ENCODE peak calls at places on chromosome 13, in ten cellular contexts. One of them, this sample, is unnamed.

GRCh38 chr13:79245937-79246574 is 160.0 kb downstream of the RBM26 start:
- DNase-seq in NCI-H1048: no peak
- DNase-seq in stimulated activated CD4-positive, alpha-beta T cell treated with anti-CD3 and anti-CD28 coated beads, Interleukin-2, amount 100 ng/mL, for 24 hours: no peak
- DNase-seq in type B pancreatic cell: no peak
- DNase-seq in HL-60: no peak
- DNase-seq in NCI-H2107: no peak
- DNase-seq in CD8-positive, alpha-beta T cell: no peak
- DNase-seq in aorta: no peak
- DNase-seq in naive thymus-derived CD8-positive, alpha-beta T cell: no peak
- DNase-seq in activated CD4-positive, alpha-beta T cell treated with anti-CD3 and anti-CD28 coated beads for 24 hours: no peak
- DNase-seq in this sample: no peak

GRCh38 chr13:40982772-40983171 is 36.3 kb downstream of the ELF1 start:
- DNase-seq in NCI-H1048: no peak
- DNase-seq in stimulated activated CD4-positive, alpha-beta T cell treated with anti-CD3 and anti-CD28 coated beads, Interleukin-2, amount 100 ng/mL, for 24 hours: no peak
- DNase-seq in type B pancreatic cell: no peak
- DNase-seq in HL-60: peak
- DNase-seq in NCI-H2107: no peak
- DNase-seq in CD8-positive, alpha-beta T cell: no peak
- DNase-seq in aorta: no peak
- DNase-seq in naive thymus-derived CD8-positive, alpha-beta T cell: peak
- DNase-seq in activated CD4-positive, alpha-beta T cell treated with anti-CD3 and anti-CD28 coated beads for 24 hours: no peak
- DNase-seq in this sample: peak

GRCh38 chr13:63408227-63409202 is 1992.9 kb upstream of the PCDH20 start:
- DNase-seq in NCI-H1048: no peak
- DNase-seq in stimulated activated CD4-positive, alpha-beta T cell treated with anti-CD3 and anti-CD28 coated beads, Interleukin-2, amount 100 ng/mL, for 24 hours: no peak
- DNase-seq in type B pancreatic cell: no peak
- DNase-seq in HL-60: no peak
- DNase-seq in NCI-H2107: no peak
- DNase-seq in CD8-positive, alpha-beta T cell: no peak
- DNase-seq in aorta: no peak
- DNase-seq in naive thymus-derived CD8-positive, alpha-beta T cell: no peak
- DNase-seq in activated CD4-positive, alpha-beta T cell treated with anti-CD3 and anti-CD28 coated beads for 24 hours: no peak
- DNase-seq in this sample: no peak

GRCh38 chr13:22311734-22312404 is 641.0 kb downstream of the FGF9 start:
- DNase-seq in NCI-H1048: no peak
- DNase-seq in stimulated activated CD4-positive, alpha-beta T cell treated with anti-CD3 and anti-CD28 coated beads, Interleukin-2, amount 100 ng/mL, for 24 hours: no peak
- DNase-seq in type B pancreatic cell: no peak
- DNase-seq in HL-60: no peak
- DNase-seq in NCI-H2107: no peak
- DNase-seq in CD8-positive, alpha-beta T cell: no peak
- DNase-seq in aorta: peak
- DNase-seq in naive thymus-derived CD8-positive, alpha-beta T cell: no peak
- DNase-seq in activated CD4-positive, alpha-beta T cell treated with anti-CD3 and anti-CD28 coated beads for 24 hours: no peak
- DNase-seq in this sample: no peak

GRCh38 chr13:76519685-76520084 is 366.5 kb downstream of the KCTD12 start:
- DNase-seq in NCI-H1048: no peak
- DNase-seq in stimulated activated CD4-positive, alpha-beta T cell treated with anti-CD3 and anti-CD28 coated beads, Interleukin-2, amount 100 ng/mL, for 24 hours: no peak
- DNase-seq in type B pancreatic cell: no peak
- DNase-seq in HL-60: no peak
- DNase-seq in NCI-H2107: no peak
- DNase-seq in CD8-positive, alpha-beta T cell: no peak
- DNase-seq in aorta: no peak
- DNase-seq in naive thymus-derived CD8-positive, alpha-beta T cell: no peak
- DNase-seq in activated CD4-positive, alpha-beta T cell treated with anti-CD3 and anti-CD28 coated beads for 24 hours: no peak
- DNase-seq in this sample: no peak

GRCh38 chr13:62377838-62378237 is 962.2 kb upstream of the PCDH20 start:
- DNase-seq in NCI-H1048: no peak
- DNase-seq in stimulated activated CD4-positive, alpha-beta T cell treated with anti-CD3 and anti-CD28 coated beads, Interleukin-2, amount 100 ng/mL, for 24 hours: no peak
- DNase-seq in type B pancreatic cell: no peak
- DNase-seq in HL-60: no peak
- DNase-seq in NCI-H2107: no peak
- DNase-seq in CD8-positive, alpha-beta T cell: no peak
- DNase-seq in aorta: no peak
- DNase-seq in naive thymus-derived CD8-positive, alpha-beta T cell: no peak
- DNase-seq in activated CD4-positive, alpha-beta T cell treated with anti-CD3 and anti-CD28 coated beads for 24 hours: no peak
- DNase-seq in this sample: no peak

GRCh38 chr13:96817336-96817941 is 176.8 kb downstream of the OXGR1 start:
- DNase-seq in NCI-H1048: no peak
- DNase-seq in stimulated activated CD4-positive, alpha-beta T cell treated with anti-CD3 and anti-CD28 coated beads, Interleukin-2, amount 100 ng/mL, for 24 hours: no peak
- DNase-seq in type B pancreatic cell: no peak
- DNase-seq in HL-60: no peak
- DNase-seq in NCI-H2107: no peak
- DNase-seq in CD8-positive, alpha-beta T cell: no peak
- DNase-seq in aorta: no peak
- DNase-seq in naive thymus-derived CD8-positive, alpha-beta T cell: no peak
- DNase-seq in activated CD4-positive, alpha-beta T cell treated with anti-CD3 and anti-CD28 coated beads for 24 hours: no peak
- DNase-seq in this sample: peak

GRCh38 chr13:71412231-71412630 is 454.8 kb downstream of the DACH1 start:
- DNase-seq in NCI-H1048: peak
- DNase-seq in stimulated activated CD4-positive, alpha-beta T cell treated with anti-CD3 and anti-CD28 coated beads, Interleukin-2, amount 100 ng/mL, for 24 hours: no peak
- DNase-seq in type B pancreatic cell: no peak
- DNase-seq in HL-60: no peak
- DNase-seq in NCI-H2107: no peak
- DNase-seq in CD8-positive, alpha-beta T cell: no peak
- DNase-seq in aorta: no peak
- DNase-seq in naive thymus-derived CD8-positive, alpha-beta T cell: no peak
- DNase-seq in activated CD4-positive, alpha-beta T cell treated with anti-CD3 and anti-CD28 coated beads for 24 hours: no peak
- DNase-seq in this sample: no peak

GRCh38 chr13:90640976-90641375 is 706.5 kb upstream of the MIR17HG start:
- DNase-seq in NCI-H1048: no peak
- DNase-seq in stimulated activated CD4-positive, alpha-beta T cell treated with anti-CD3 and anti-CD28 coated beads, Interleukin-2, amount 100 ng/mL, for 24 hours: no peak
- DNase-seq in type B pancreatic cell: no peak
- DNase-seq in HL-60: no peak
- DNase-seq in NCI-H2107: no peak
- DNase-seq in CD8-positive, alpha-beta T cell: no peak
- DNase-seq in aorta: no peak
- DNase-seq in naive thymus-derived CD8-positive, alpha-beta T cell: no peak
- DNase-seq in activated CD4-positive, alpha-beta T cell treated with anti-CD3 and anti-CD28 coated beads for 24 hours: no peak
- DNase-seq in this sample: no peak

GRCh38 chr13:60165391-60166099 is 1.8 kb upstream of the DIAPH3 start:
- DNase-seq in NCI-H1048: no peak
- DNase-seq in stimulated activated CD4-positive, alpha-beta T cell treated with anti-CD3 and anti-CD28 coated beads, Interleukin-2, amount 100 ng/mL, for 24 hours: no peak
- DNase-seq in type B pancreatic cell: no peak
- DNase-seq in HL-60: no peak
- DNase-seq in NCI-H2107: no peak
- DNase-seq in CD8-positive, alpha-beta T cell: no peak
- DNase-seq in aorta: no peak
- DNase-seq in naive thymus-derived CD8-positive, alpha-beta T cell: no peak
- DNase-seq in activated CD4-positive, alpha-beta T cell treated with anti-CD3 and anti-CD28 coated beads for 24 hours: no peak
- DNase-seq in this sample: no peak

GRCh38 chr13:24273926-24274325 is 35.5 kb upstream of the C1QTNF9 start:
- DNase-seq in NCI-H1048: no peak
- DNase-seq in stimulated activated CD4-positive, alpha-beta T cell treated with anti-CD3 and anti-CD28 coated beads, Interleukin-2, amount 100 ng/mL, for 24 hours: no peak
- DNase-seq in type B pancreatic cell: no peak
- DNase-seq in HL-60: no peak
- DNase-seq in NCI-H2107: no peak
- DNase-seq in CD8-positive, alpha-beta T cell: no peak
- DNase-seq in aorta: no peak
- DNase-seq in naive thymus-derived CD8-positive, alpha-beta T cell: no peak
- DNase-seq in activated CD4-positive, alpha-beta T cell treated with anti-CD3 and anti-CD28 coated beads for 24 hours: no peak
- DNase-seq in this sample: no peak

GRCh38 chr13:32443111-32443510 is 15.2 kb upstream of the N4BP2L1 start:
- DNase-seq in NCI-H1048: no peak
- DNase-seq in stimulated activated CD4-positive, alpha-beta T cell treated with anti-CD3 and anti-CD28 coated beads, Interleukin-2, amount 100 ng/mL, for 24 hours: no peak
- DNase-seq in type B pancreatic cell: no peak
- DNase-seq in HL-60: peak
- DNase-seq in NCI-H2107: no peak
- DNase-seq in CD8-positive, alpha-beta T cell: no peak
- DNase-seq in aorta: no peak
- DNase-seq in naive thymus-derived CD8-positive, alpha-beta T cell: peak
- DNase-seq in activated CD4-positive, alpha-beta T cell treated with anti-CD3 and anti-CD28 coated beads for 24 hours: no peak
- DNase-seq in this sample: peak

GRCh38 chr13:77544765-77545316 is 9.3 kb downstream of the SCEL start:
- DNase-seq in NCI-H1048: no peak
- DNase-seq in stimulated activated CD4-positive, alpha-beta T cell treated with anti-CD3 and anti-CD28 coated beads, Interleukin-2, amount 100 ng/mL, for 24 hours: no peak
- DNase-seq in type B pancreatic cell: no peak
- DNase-seq in HL-60: no peak
- DNase-seq in NCI-H2107: no peak
- DNase-seq in CD8-positive, alpha-beta T cell: no peak
- DNase-seq in aorta: no peak
- DNase-seq in naive thymus-derived CD8-positive, alpha-beta T cell: no peak
- DNase-seq in activated CD4-positive, alpha-beta T cell treated with anti-CD3 and anti-CD28 coated beads for 24 hours: no peak
- DNase-seq in this sample: no peak

GRCh38 chr13:83906240-83906820 is 24.1 kb upstream of the SLITRK1 start:
- DNase-seq in NCI-H1048: no peak
- DNase-seq in stimulated activated CD4-positive, alpha-beta T cell treated with anti-CD3 and anti-CD28 coated beads, Interleukin-2, amount 100 ng/mL, for 24 hours: no peak
- DNase-seq in type B pancreatic cell: no peak
- DNase-seq in HL-60: no peak
- DNase-seq in NCI-H2107: no peak
- DNase-seq in CD8-positive, alpha-beta T cell: no peak
- DNase-seq in aorta: no peak
- DNase-seq in naive thymus-derived CD8-positive, alpha-beta T cell: no peak
- DNase-seq in activated CD4-positive, alpha-beta T cell treated with anti-CD3 and anti-CD28 coated beads for 24 hours: no peak
- DNase-seq in this sample: no peak

GRCh38 chr13:98792784-98793183 is 40.3 kb upstream of the SLC15A1 start:
- DNase-seq in NCI-H1048: no peak
- DNase-seq in stimulated activated CD4-positive, alpha-beta T cell treated with anti-CD3 and anti-CD28 coated beads, Interleukin-2, amount 100 ng/mL, for 24 hours: no peak
- DNase-seq in type B pancreatic cell: peak
- DNase-seq in HL-60: no peak
- DNase-seq in NCI-H2107: no peak
- DNase-seq in CD8-positive, alpha-beta T cell: no peak
- DNase-seq in aorta: no peak
- DNase-seq in naive thymus-derived CD8-positive, alpha-beta T cell: no peak
- DNase-seq in activated CD4-positive, alpha-beta T cell treated with anti-CD3 and anti-CD28 coated beads for 24 hours: no peak
- DNase-seq in this sample: no peak

GRCh38 chr13:49610176-49610575 is 18.1 kb upstream of the ARL11 start:
- DNase-seq in NCI-H1048: no peak
- DNase-seq in stimulated activated CD4-positive, alpha-beta T cell treated with anti-CD3 and anti-CD28 coated beads, Interleukin-2, amount 100 ng/mL, for 24 hours: no peak
- DNase-seq in type B pancreatic cell: no peak
- DNase-seq in HL-60: no peak
- DNase-seq in NCI-H2107: no peak
- DNase-seq in CD8-positive, alpha-beta T cell: no peak
- DNase-seq in aorta: no peak
- DNase-seq in naive thymus-derived CD8-positive, alpha-beta T cell: no peak
- DNase-seq in activated CD4-positive, alpha-beta T cell treated with anti-CD3 and anti-CD28 coated beads for 24 hours: no peak
- DNase-seq in this sample: no peak

GRCh38 chr13:101454767-101455166 is 2.3 kb downstream of the ITGBL1 start:
- DNase-seq in NCI-H1048: no peak
- DNase-seq in stimulated activated CD4-positive, alpha-beta T cell treated with anti-CD3 and anti-CD28 coated beads, Interleukin-2, amount 100 ng/mL, for 24 hours: no peak
- DNase-seq in type B pancreatic cell: no peak
- DNase-seq in HL-60: no peak
- DNase-seq in NCI-H2107: no peak
- DNase-seq in CD8-positive, alpha-beta T cell: no peak
- DNase-seq in aorta: no peak
- DNase-seq in naive thymus-derived CD8-positive, alpha-beta T cell: no peak
- DNase-seq in activated CD4-positive, alpha-beta T cell treated with anti-CD3 and anti-CD28 coated beads for 24 hours: no peak
- DNase-seq in this sample: no peak

GRCh38 chr13:113413178-113413897 is 40.0 kb downstream of the ADPRHL1 start:
- DNase-seq in NCI-H1048: no peak
- DNase-seq in stimulated activated CD4-positive, alpha-beta T cell treated with anti-CD3 and anti-CD28 coated beads, Interleukin-2, amount 100 ng/mL, for 24 hours: no peak
- DNase-seq in type B pancreatic cell: no peak
- DNase-seq in HL-60: no peak
- DNase-seq in NCI-H2107: no peak
- DNase-seq in CD8-positive, alpha-beta T cell: no peak
- DNase-seq in aorta: peak
- DNase-seq in naive thymus-derived CD8-positive, alpha-beta T cell: no peak
- DNase-seq in activated CD4-positive, alpha-beta T cell treated with anti-CD3 and anti-CD28 coated beads for 24 hours: no peak
- DNase-seq in this sample: no peak

GRCh38 chr13:114053026-114053425 is 79.2 kb upstream of the C13orf46 start:
- DNase-seq in NCI-H1048: no peak
- DNase-seq in stimulated activated CD4-positive, alpha-beta T cell treated with anti-CD3 and anti-CD28 coated beads, Interleukin-2, amount 100 ng/mL, for 24 hours: no peak
- DNase-seq in type B pancreatic cell: no peak
- DNase-seq in HL-60: peak
- DNase-seq in NCI-H2107: no peak
- DNase-seq in CD8-positive, alpha-beta T cell: no peak
- DNase-seq in aorta: no peak
- DNase-seq in naive thymus-derived CD8-positive, alpha-beta T cell: no peak
- DNase-seq in activated CD4-positive, alpha-beta T cell treated with anti-CD3 and anti-CD28 coated beads for 24 hours: no peak
- DNase-seq in this sample: peak

GRCh38 chr13:98025480-98026025 is 72.1 kb downstream of the IPO5 start:
- DNase-seq in NCI-H1048: no peak
- DNase-seq in stimulated activated CD4-positive, alpha-beta T cell treated with anti-CD3 and anti-CD28 coated beads, Interleukin-2, amount 100 ng/mL, for 24 hours: no peak
- DNase-seq in type B pancreatic cell: no peak
- DNase-seq in HL-60: no peak
- DNase-seq in NCI-H2107: no peak
- DNase-seq in CD8-positive, alpha-beta T cell: no peak
- DNase-seq in aorta: no peak
- DNase-seq in naive thymus-derived CD8-positive, alpha-beta T cell: no peak
- DNase-seq in activated CD4-positive, alpha-beta T cell treated with anti-CD3 and anti-CD28 coated beads for 24 hours: no peak
- DNase-seq in this sample: no peak

GRCh38 chr13:74046461-74046860 is 87.7 kb downstream of the KLF12 start:
- DNase-seq in NCI-H1048: no peak
- DNase-seq in stimulated activated CD4-positive, alpha-beta T cell treated with anti-CD3 and anti-CD28 coated beads, Interleukin-2, amount 100 ng/mL, for 24 hours: no peak
- DNase-seq in type B pancreatic cell: no peak
- DNase-seq in HL-60: no peak
- DNase-seq in NCI-H2107: no peak
- DNase-seq in CD8-positive, alpha-beta T cell: no peak
- DNase-seq in aorta: no peak
- DNase-seq in naive thymus-derived CD8-positive, alpha-beta T cell: no peak
- DNase-seq in activated CD4-positive, alpha-beta T cell treated with anti-CD3 and anti-CD28 coated beads for 24 hours: no peak
- DNase-seq in this sample: no peak

GRCh38 chr13:27504541-27504940 is 54.2 kb upstream of the MTIF3 start:
- DNase-seq in NCI-H1048: no peak
- DNase-seq in stimulated activated CD4-positive, alpha-beta T cell treated with anti-CD3 and anti-CD28 coated beads, Interleukin-2, amount 100 ng/mL, for 24 hours: no peak
- DNase-seq in type B pancreatic cell: no peak
- DNase-seq in HL-60: no peak
- DNase-seq in NCI-H2107: no peak
- DNase-seq in CD8-positive, alpha-beta T cell: no peak
- DNase-seq in aorta: no peak
- DNase-seq in naive thymus-derived CD8-positive, alpha-beta T cell: no peak
- DNase-seq in activated CD4-positive, alpha-beta T cell treated with anti-CD3 and anti-CD28 coated beads for 24 hours: no peak
- DNase-seq in this sample: no peak

GRCh38 chr13:30113531-30113930 is 193.8 kb downstream of the KATNAL1 start:
- DNase-seq in NCI-H1048: no peak
- DNase-seq in stimulated activated CD4-positive, alpha-beta T cell treated with anti-CD3 and anti-CD28 coated beads, Interleukin-2, amount 100 ng/mL, for 24 hours: no peak
- DNase-seq in type B pancreatic cell: no peak
- DNase-seq in HL-60: no peak
- DNase-seq in NCI-H2107: no peak
- DNase-seq in CD8-positive, alpha-beta T cell: no peak
- DNase-seq in aorta: no peak
- DNase-seq in naive thymus-derived CD8-positive, alpha-beta T cell: no peak
- DNase-seq in activated CD4-positive, alpha-beta T cell treated with anti-CD3 and anti-CD28 coated beads for 24 hours: no peak
- DNase-seq in this sample: no peak

GRCh38 chr13:71871180-71871754 is 4.3 kb upstream of the DACH1 start:
- DNase-seq in NCI-H1048: no peak
- DNase-seq in stimulated activated CD4-positive, alpha-beta T cell treated with anti-CD3 and anti-CD28 coated beads, Interleukin-2, amount 100 ng/mL, for 24 hours: no peak
- DNase-seq in type B pancreatic cell: no peak
- DNase-seq in HL-60: no peak
- DNase-seq in NCI-H2107: no peak
- DNase-seq in CD8-positive, alpha-beta T cell: no peak
- DNase-seq in aorta: no peak
- DNase-seq in naive thymus-derived CD8-positive, alpha-beta T cell: no peak
- DNase-seq in activated CD4-positive, alpha-beta T cell treated with anti-CD3 and anti-CD28 coated beads for 24 hours: no peak
- DNase-seq in this sample: no peak

GRCh38 chr13:52377898-52378297 is 28.1 kb downstream of the THSD1 start:
- DNase-seq in NCI-H1048: no peak
- DNase-seq in stimulated activated CD4-positive, alpha-beta T cell treated with anti-CD3 and anti-CD28 coated beads, Interleukin-2, amount 100 ng/mL, for 24 hours: no peak
- DNase-seq in type B pancreatic cell: no peak
- DNase-seq in HL-60: no peak
- DNase-seq in NCI-H2107: no peak
- DNase-seq in CD8-positive, alpha-beta T cell: no peak
- DNase-seq in aorta: no peak
- DNase-seq in naive thymus-derived CD8-positive, alpha-beta T cell: no peak
- DNase-seq in activated CD4-positive, alpha-beta T cell treated with anti-CD3 and anti-CD28 coated beads for 24 hours: no peak
- DNase-seq in this sample: no peak

GRCh38 chr13:49213997-49214916 is 5.9 kb upstream of the MLNR start:
- DNase-seq in NCI-H1048: no peak
- DNase-seq in stimulated activated CD4-positive, alpha-beta T cell treated with anti-CD3 and anti-CD28 coated beads, Interleukin-2, amount 100 ng/mL, for 24 hours: no peak
- DNase-seq in type B pancreatic cell: no peak
- DNase-seq in HL-60: peak
- DNase-seq in NCI-H2107: no peak
- DNase-seq in CD8-positive, alpha-beta T cell: no peak
- DNase-seq in aorta: no peak
- DNase-seq in naive thymus-derived CD8-positive, alpha-beta T cell: no peak
- DNase-seq in activated CD4-positive, alpha-beta T cell treated with anti-CD3 and anti-CD28 coated beads for 24 hours: no peak
- DNase-seq in this sample: no peak